ENCODE peak calls at places on chromosomes 1 and 21, in nine cellular contexts. One of them, this sample, is unnamed.

GRCh38 chr1:158011714-158012113 is 18.3 kb downstream of the KIRREL1 start:
- DNase-seq in DND-41: no peak
- DNase-seq in fibroblast of lung: peak
- DNase-seq in MM.1S: no peak
- DNase-seq in OCI-LY7: no peak
- DNase-seq in mammary epithelial cell: no peak
- DNase-seq in SK-N-SH: no peak
- DNase-seq in A549: no peak
- DNase-seq in PC-9: no peak
- DNase-seq in this sample: no peak

GRCh38 chr1:48216276-48216675 is 6.2 kb upstream of the SLC5A9 start:
- DNase-seq in DND-41: no peak
- DNase-seq in fibroblast of lung: no peak
- DNase-seq in MM.1S: no peak
- DNase-seq in OCI-LY7: no peak
- DNase-seq in mammary epithelial cell: no peak
- DNase-seq in SK-N-SH: no peak
- DNase-seq in A549: no peak
- DNase-seq in PC-9: no peak
- DNase-seq in this sample: peak

GRCh38 chr21:45537746-45538291 is 4.4 kb downstream of the SLC19A1 start:
- DNase-seq in DND-41: no peak
- DNase-seq in fibroblast of lung: no peak
- DNase-seq in MM.1S: no peak
- DNase-seq in OCI-LY7: no peak
- DNase-seq in mammary epithelial cell: no peak
- DNase-seq in SK-N-SH: no peak
- DNase-seq in A549: no peak
- DNase-seq in PC-9: no peak
- DNase-seq in this sample: no peak

GRCh38 chr1:65431111-65431705 is 10.7 kb downstream of the LEPR start:
- DNase-seq in DND-41: no peak
- DNase-seq in fibroblast of lung: peak
- DNase-seq in MM.1S: peak
- DNase-seq in OCI-LY7: peak
- DNase-seq in mammary epithelial cell: no peak
- DNase-seq in SK-N-SH: peak
- DNase-seq in A549: peak
- DNase-seq in PC-9: no peak
- DNase-seq in this sample: peak

GRCh38 chr21:39527067-39527595 is 75.4 kb downstream of the SH3BGR start:
- DNase-seq in DND-41: no peak
- DNase-seq in fibroblast of lung: no peak
- DNase-seq in MM.1S: no peak
- DNase-seq in OCI-LY7: no peak
- DNase-seq in mammary epithelial cell: no peak
- DNase-seq in SK-N-SH: no peak
- DNase-seq in A549: no peak
- DNase-seq in PC-9: no peak
- DNase-seq in this sample: no peak

GRCh38 chr1:54135436-54136120 is 17.2 kb downstream of the CDCP2 start:
- DNase-seq in DND-41: no peak
- DNase-seq in fibroblast of lung: peak
- DNase-seq in MM.1S: no peak
- DNase-seq in OCI-LY7: no peak
- DNase-seq in mammary epithelial cell: no peak
- DNase-seq in SK-N-SH: no peak
- DNase-seq in A549: no peak
- DNase-seq in PC-9: no peak
- DNase-seq in this sample: peak

GRCh38 chr1:93686497-93687250 is 5.0 kb upstream of the BCAR3 start:
- DNase-seq in DND-41: no peak
- DNase-seq in fibroblast of lung: no peak
- DNase-seq in MM.1S: no peak
- DNase-seq in OCI-LY7: no peak
- DNase-seq in mammary epithelial cell: no peak
- DNase-seq in SK-N-SH: no peak
- DNase-seq in A549: no peak
- DNase-seq in PC-9: peak
- DNase-seq in this sample: no peak

GRCh38 chr1:218802799-218803198 is 370.9 kb upstream of the LYPLAL1 start:
- DNase-seq in DND-41: no peak
- DNase-seq in fibroblast of lung: no peak
- DNase-seq in MM.1S: no peak
- DNase-seq in OCI-LY7: no peak
- DNase-seq in mammary epithelial cell: no peak
- DNase-seq in SK-N-SH: no peak
- DNase-seq in A549: no peak
- DNase-seq in PC-9: no peak
- DNase-seq in this sample: no peak

GRCh38 chr1:221793439-221794078 is 51.7 kb upstream of the DUSP10 start:
- DNase-seq in DND-41: no peak
- DNase-seq in fibroblast of lung: peak
- DNase-seq in MM.1S: peak
- DNase-seq in OCI-LY7: no peak
- DNase-seq in mammary epithelial cell: no peak
- DNase-seq in SK-N-SH: no peak
- DNase-seq in A549: no peak
- DNase-seq in PC-9: no peak
- DNase-seq in this sample: no peak

GRCh38 chr1:56229183-56229582 is 350.2 kb downstream of the PLPP3 start:
- DNase-seq in DND-41: peak
- DNase-seq in fibroblast of lung: peak
- DNase-seq in MM.1S: no peak
- DNase-seq in OCI-LY7: no peak
- DNase-seq in mammary epithelial cell: no peak
- DNase-seq in SK-N-SH: no peak
- DNase-seq in A549: no peak
- DNase-seq in PC-9: no peak
- DNase-seq in this sample: peak

GRCh38 chr1:165144757-165145397 is 211.6 kb downstream of the LMX1A start:
- DNase-seq in DND-41: peak
- DNase-seq in fibroblast of lung: peak
- DNase-seq in MM.1S: peak
- DNase-seq in OCI-LY7: peak
- DNase-seq in mammary epithelial cell: peak
- DNase-seq in SK-N-SH: peak
- DNase-seq in A549: peak
- DNase-seq in PC-9: no peak
- DNase-seq in this sample: peak

DNA sequence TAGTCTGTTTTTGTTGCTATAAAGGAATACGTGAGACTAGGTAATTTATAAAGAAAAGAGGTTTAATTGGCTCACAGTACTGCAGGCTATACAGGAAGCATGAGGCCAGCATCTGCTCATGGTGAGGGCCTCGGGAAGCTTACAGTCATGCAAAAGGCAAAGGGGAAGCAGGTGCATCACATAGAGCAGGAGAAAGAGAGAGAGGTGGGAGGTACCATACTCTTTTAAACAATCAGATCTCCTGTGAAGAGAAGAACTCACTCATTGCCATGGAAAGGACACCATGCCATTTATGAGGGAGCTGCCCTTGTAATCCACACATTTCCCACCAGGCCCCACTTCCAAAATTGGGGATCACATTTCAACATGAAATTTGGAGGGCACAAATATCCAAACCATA is 12.7 kb downstream of the PPP1R12B start:
- DNase-seq in DND-41: no peak
- DNase-seq in fibroblast of lung: no peak
- DNase-seq in MM.1S: no peak
- DNase-seq in OCI-LY7: no peak
- DNase-seq in mammary epithelial cell: no peak
- DNase-seq in SK-N-SH: no peak
- DNase-seq in A549: no peak
- DNase-seq in PC-9: no peak
- DNase-seq in this sample: no peak
- H3K4me2 ChIP-seq in DND-41: no peak
- H3K4me2 ChIP-seq in fibroblast of lung: no peak
- H3K4me2 ChIP-seq in MM.1S: no peak
- H3K4me2 ChIP-seq in OCI-LY7: no peak
- H3K4me2 ChIP-seq in mammary epithelial cell: no peak
- H3K4me2 ChIP-seq in SK-N-SH: no peak
- H3K4me2 ChIP-seq in A549: no peak
- H3K4me2 ChIP-seq in PC-9: no peak
- H3K4me2 ChIP-seq in this sample: peak

DNA sequence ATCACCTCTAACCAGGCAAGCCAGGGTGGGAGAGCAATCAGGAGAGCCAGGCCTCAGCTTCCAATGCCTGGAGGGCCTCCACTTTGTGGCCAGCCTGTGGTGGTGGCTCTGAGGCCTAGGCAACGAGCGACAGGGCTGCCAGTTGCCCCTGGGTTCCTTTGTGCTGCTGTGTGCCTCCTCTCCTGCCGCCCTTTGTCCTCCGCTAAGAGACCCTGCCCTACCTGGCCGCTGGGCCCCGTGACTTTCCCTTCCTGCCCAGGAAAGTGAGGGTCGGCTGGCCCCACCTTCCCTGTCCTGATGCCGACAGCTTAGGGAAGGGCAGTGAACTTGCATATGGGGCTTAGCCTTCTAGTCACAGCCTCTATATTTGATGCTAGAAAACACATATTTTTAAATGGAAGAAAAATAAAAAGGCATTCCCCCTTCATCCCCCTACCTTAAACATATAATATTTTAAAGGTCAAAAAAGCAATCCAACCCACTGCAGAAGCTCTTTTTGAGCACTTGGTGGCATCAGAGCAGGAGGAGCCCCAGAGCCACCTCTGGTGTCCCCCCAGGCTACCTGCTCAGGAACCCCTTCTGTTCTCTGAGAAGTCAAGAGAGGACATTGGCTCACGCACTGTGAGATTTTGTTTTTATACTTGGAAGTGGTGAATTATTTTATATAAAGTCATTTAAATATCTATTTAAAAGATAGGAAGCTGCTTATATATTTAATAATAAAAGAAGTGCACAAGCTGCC is 19.8 kb downstream of the CSF1 start:
- DNase-seq in DND-41: no peak
- DNase-seq in fibroblast of lung: no peak
- DNase-seq in MM.1S: no peak
- DNase-seq in OCI-LY7: no peak
- DNase-seq in mammary epithelial cell: no peak
- DNase-seq in SK-N-SH: no peak
- DNase-seq in A549: no peak
- DNase-seq in PC-9: peak
- DNase-seq in this sample: no peak
- TF ChIP-seq CTCF in DND-41: no peak
- TF ChIP-seq CTCF in fibroblast of lung: no peak
- TF ChIP-seq CTCF in MM.1S: no peak
- TF ChIP-seq CTCF in OCI-LY7: peak
- TF ChIP-seq CTCF in mammary epithelial cell: no peak
- TF ChIP-seq CTCF in SK-N-SH: peak
- TF ChIP-seq CTCF in A549: peak
- TF ChIP-seq CTCF in PC-9: peak
- TF ChIP-seq CTCF in this sample: no peak

GRCh38 chr1:78003882-78004718 is 639 bp upstream of the DNAJB4 start:
- DNase-seq in DND-41: peak
- DNase-seq in fibroblast of lung: peak
- DNase-seq in MM.1S: peak
- DNase-seq in OCI-LY7: peak
- DNase-seq in mammary epithelial cell: peak
- DNase-seq in SK-N-SH: peak
- DNase-seq in A549: peak
- DNase-seq in PC-9: peak
- DNase-seq in this sample: peak
- H3K4me2 ChIP-seq in DND-41: peak
- H3K4me2 ChIP-seq in fibroblast of lung: peak
- H3K4me2 ChIP-seq in MM.1S: peak
- H3K4me2 ChIP-seq in OCI-LY7: peak
- H3K4me2 ChIP-seq in mammary epithelial cell: peak
- H3K4me2 ChIP-seq in SK-N-SH: peak
- H3K4me2 ChIP-seq in A549: peak
- H3K4me2 ChIP-seq in PC-9: peak
- H3K4me2 ChIP-seq in this sample: peak

GRCh38 chr1:6392081-6392879 is 1.3 kb downstream of the ACOT7 start:
- DNase-seq in DND-41: peak
- DNase-seq in fibroblast of lung: no peak
- DNase-seq in MM.1S: peak
- DNase-seq in OCI-LY7: peak
- DNase-seq in mammary epithelial cell: no peak
- DNase-seq in SK-N-SH: no peak
- DNase-seq in A549: no peak
- DNase-seq in PC-9: no peak
- DNase-seq in this sample: no peak

GRCh38 chr1:6396998-6397397 is 3.4 kb upstream of the ACOT7 start:
- DNase-seq in DND-41: no peak
- DNase-seq in fibroblast of lung: no peak
- DNase-seq in MM.1S: no peak
- DNase-seq in OCI-LY7: peak
- DNase-seq in mammary epithelial cell: no peak
- DNase-seq in SK-N-SH: no peak
- DNase-seq in A549: no peak
- DNase-seq in PC-9: no peak
- DNase-seq in this sample: no peak

GRCh38 chr1:6389971-6390370 is 3.6 kb downstream of the ACOT7 start:
- DNase-seq in DND-41: no peak
- DNase-seq in fibroblast of lung: no peak
- DNase-seq in MM.1S: no peak
- DNase-seq in OCI-LY7: no peak
- DNase-seq in mammary epithelial cell: peak
- DNase-seq in SK-N-SH: no peak
- DNase-seq in A549: no peak
- DNase-seq in PC-9: no peak
- DNase-seq in this sample: no peak

GRCh38 chr1:6392880-6393399 is 627 bp downstream of the ACOT7 start:
- DNase-seq in DND-41: no peak
- DNase-seq in fibroblast of lung: no peak
- DNase-seq in MM.1S: no peak
- DNase-seq in OCI-LY7: no peak
- DNase-seq in mammary epithelial cell: no peak
- DNase-seq in SK-N-SH: no peak
- DNase-seq in A549: no peak
- DNase-seq in PC-9: no peak
- DNase-seq in this sample: peak

GRCh38 chr1:6393400-6394187 is at the start of gene ACOT7:
- DNase-seq in DND-41: peak
- DNase-seq in fibroblast of lung: peak
- DNase-seq in MM.1S: peak
- DNase-seq in OCI-LY7: peak
- DNase-seq in mammary epithelial cell: peak
- DNase-seq in SK-N-SH: peak
- DNase-seq in A549: peak
- DNase-seq in PC-9: peak
- DNase-seq in this sample: peak
- TF ChIP-seq CTCF in DND-41: peak
- TF ChIP-seq CTCF in fibroblast of lung: peak
- TF ChIP-seq CTCF in MM.1S: peak
- TF ChIP-seq CTCF in OCI-LY7: peak
- TF ChIP-seq CTCF in mammary epithelial cell: no peak
- TF ChIP-seq CTCF in SK-N-SH: peak
- TF ChIP-seq CTCF in A549: no peak
- TF ChIP-seq CTCF in PC-9: no peak
- TF ChIP-seq CTCF in this sample: no peak

GRCh38 chr1:85280636-85281035 is 4.2 kb upstream of the BCL10 start:
- DNase-seq in DND-41: no peak
- DNase-seq in fibroblast of lung: peak
- DNase-seq in MM.1S: no peak
- DNase-seq in OCI-LY7: no peak
- DNase-seq in mammary epithelial cell: no peak
- DNase-seq in SK-N-SH: no peak
- DNase-seq in A549: no peak
- DNase-seq in PC-9: no peak
- DNase-seq in this sample: no peak
- H3K4me2 ChIP-seq in DND-41: no peak
- H3K4me2 ChIP-seq in fibroblast of lung: no peak
- H3K4me2 ChIP-seq in MM.1S: no peak
- H3K4me2 ChIP-seq in OCI-LY7: no peak
- H3K4me2 ChIP-seq in mammary epithelial cell: no peak
- H3K4me2 ChIP-seq in SK-N-SH: no peak
- H3K4me2 ChIP-seq in A549: no peak
- H3K4me2 ChIP-seq in PC-9: no peak
- H3K4me2 ChIP-seq in this sample: no peak

GRCh38 chr1:201750934-201751333 is 78.0 kb upstream of the IPO9 start:
- DNase-seq in DND-41: no peak
- DNase-seq in fibroblast of lung: peak
- DNase-seq in MM.1S: no peak
- DNase-seq in OCI-LY7: no peak
- DNase-seq in mammary epithelial cell: peak
- DNase-seq in SK-N-SH: no peak
- DNase-seq in A549: no peak
- DNase-seq in PC-9: no peak
- DNase-seq in this sample: no peak
- TF ChIP-seq CTCF in DND-41: no peak
- TF ChIP-seq CTCF in fibroblast of lung: no peak
- TF ChIP-seq CTCF in MM.1S: no peak
- TF ChIP-seq CTCF in OCI-LY7: no peak
- TF ChIP-seq CTCF in mammary epithelial cell: no peak
- TF ChIP-seq CTCF in SK-N-SH: peak
- TF ChIP-seq CTCF in A549: no peak
- TF ChIP-seq CTCF in PC-9: no peak
- TF ChIP-seq CTCF in this sample: no peak

This sample was measured in neural progenitor cell.